ENCODE peak calls at places on chromosome 19, in nine cellular contexts. One of them, this sample, is unnamed.

GRCh38 chr19:37251308-37252229 is 33.6 kb downstream of the ZNF383 start:
- DNase-seq in A172: peak; percentile 96
- DNase-seq in midbrain: peak; percentile 97
- DNase-seq in lower lobe of right lung: peak; percentile 70
- DNase-seq in naive thymus-derived CD8-positive, alpha-beta T cell: no peak
- DNase-seq in HFF-Myc: peak; percentile 49
- DNase-seq in NCI-H2081: peak; percentile 98
- DNase-seq in CD4-positive, alpha-beta T cell: peak; percentile 2
- DNase-seq in osteoblast: peak; percentile 98
- DNase-seq in this sample: no peak

GRCh38 chr19:43809762-43810696 is 7.8 kb upstream of the LYPD5 start:
- DNase-seq in osteoblast: no peak
- DNase-seq in A172: peak; percentile 54
- DNase-seq in HFF-Myc: no peak
- DNase-seq in CD4-positive, alpha-beta T cell: no peak
- DNase-seq in midbrain: peak; percentile 22
- DNase-seq in lower lobe of right lung: no peak
- DNase-seq in NCI-H2081: peak; percentile 69
- DNase-seq in naive thymus-derived CD8-positive, alpha-beta T cell: no peak
- DNase-seq in this sample: peak; percentile 89

GRCh38 chr19:15300533-15301194 is 31.7 kb downstream of the BRD4 start:
- DNase-seq in naive thymus-derived CD8-positive, alpha-beta T cell: no peak
- DNase-seq in midbrain: no peak
- DNase-seq in NCI-H2081: no peak
- DNase-seq in CD4-positive, alpha-beta T cell: no peak
- DNase-seq in lower lobe of right lung: no peak
- DNase-seq in HFF-Myc: no peak
- DNase-seq in osteoblast: peak; percentile 83
- DNase-seq in A172: no peak
- DNase-seq in this sample: no peak

GRCh38 chr19:19485998-19486290 is 29.4 kb downstream of the TSSK6 start:
- DNase-seq in HFF-Myc: no peak
- DNase-seq in naive thymus-derived CD8-positive, alpha-beta T cell: no peak
- DNase-seq in lower lobe of right lung: no peak
- DNase-seq in A172: no peak
- DNase-seq in CD4-positive, alpha-beta T cell: no peak
- DNase-seq in osteoblast: no peak
- DNase-seq in NCI-H2081: no peak
- DNase-seq in midbrain: no peak
- DNase-seq in this sample: no peak

GRCh38 chr19:658916-659839 is 3.8 kb downstream of the RNF126 start:
- DNase-seq in HFF-Myc: no peak
- DNase-seq in CD4-positive, alpha-beta T cell: peak; percentile 50
- DNase-seq in NCI-H2081: no peak
- DNase-seq in osteoblast: no peak
- DNase-seq in lower lobe of right lung: no peak
- DNase-seq in naive thymus-derived CD8-positive, alpha-beta T cell: no peak
- DNase-seq in midbrain: no peak
- DNase-seq in A172: no peak
- DNase-seq in this sample: no peak

GRCh38 chr19:3692141-3693029 is 7.9 kb downstream of the PIP5K1C start:
- DNase-seq in NCI-H2081: no peak
- DNase-seq in CD4-positive, alpha-beta T cell: peak; percentile 48
- DNase-seq in naive thymus-derived CD8-positive, alpha-beta T cell: peak; percentile 33
- DNase-seq in osteoblast: peak; percentile 95
- DNase-seq in lower lobe of right lung: no peak
- DNase-seq in HFF-Myc: no peak
- DNase-seq in midbrain: no peak
- DNase-seq in A172: no peak
- DNase-seq in this sample: no peak

GRCh38 chr19:23415561-23416191 is 20.4 kb upstream of the ZNF91 start:
- DNase-seq in CD4-positive, alpha-beta T cell: no peak
- DNase-seq in NCI-H2081: no peak
- DNase-seq in naive thymus-derived CD8-positive, alpha-beta T cell: no peak
- DNase-seq in HFF-Myc: no peak
- DNase-seq in osteoblast: peak; percentile 68
- DNase-seq in A172: peak; percentile 38
- DNase-seq in midbrain: no peak
- DNase-seq in lower lobe of right lung: no peak
- DNase-seq in this sample: no peak

GRCh38 chr19:17847538-17848366 is at the start of gene JAK3:
- DNase-seq in HFF-Myc: no peak
- DNase-seq in CD4-positive, alpha-beta T cell: peak; percentile 68
- DNase-seq in midbrain: peak; percentile 40
- DNase-seq in A172: no peak
- DNase-seq in lower lobe of right lung: peak; percentile 65
- DNase-seq in naive thymus-derived CD8-positive, alpha-beta T cell: peak; percentile 84
- DNase-seq in osteoblast: peak; percentile 99
- DNase-seq in NCI-H2081: no peak
- DNase-seq in this sample: peak; percentile 74

GRCh38 chr19:4543444-4543843 is 3.6 kb upstream of the LRG1 start:
- DNase-seq in HFF-Myc: no peak
- DNase-seq in naive thymus-derived CD8-positive, alpha-beta T cell: no peak
- DNase-seq in A172: no peak
- DNase-seq in midbrain: no peak
- DNase-seq in lower lobe of right lung: no peak
- DNase-seq in CD4-positive, alpha-beta T cell: no peak
- DNase-seq in NCI-H2081: no peak
- DNase-seq in osteoblast: no peak
- DNase-seq in this sample: no peak

GRCh38 chr19:2528543-2529173 is 52.7 kb downstream of the GADD45B start:
- DNase-seq in osteoblast: peak; percentile 43
- DNase-seq in naive thymus-derived CD8-positive, alpha-beta T cell: no peak
- DNase-seq in NCI-H2081: no peak
- DNase-seq in lower lobe of right lung: peak; percentile 76
- DNase-seq in A172: no peak
- DNase-seq in CD4-positive, alpha-beta T cell: no peak
- DNase-seq in midbrain: no peak
- DNase-seq in HFF-Myc: no peak
- DNase-seq in this sample: no peak

GRCh38 chr19:35177377-35178274 is 23.1 kb downstream of the FXYD5 start:
- DNase-seq in lower lobe of right lung: no peak
- DNase-seq in naive thymus-derived CD8-positive, alpha-beta T cell: no peak
- DNase-seq in midbrain: no peak
- DNase-seq in NCI-H2081: no peak
- DNase-seq in HFF-Myc: no peak
- DNase-seq in CD4-positive, alpha-beta T cell: no peak
- DNase-seq in A172: no peak
- DNase-seq in osteoblast: no peak
- DNase-seq in this sample: no peak

GRCh38 chr19:5253403-5254110 is 87.1 kb downstream of the PTPRS start:
- DNase-seq in naive thymus-derived CD8-positive, alpha-beta T cell: no peak
- DNase-seq in osteoblast: peak; percentile 98
- DNase-seq in lower lobe of right lung: no peak
- DNase-seq in CD4-positive, alpha-beta T cell: no peak
- DNase-seq in NCI-H2081: no peak
- DNase-seq in A172: no peak
- DNase-seq in midbrain: no peak
- DNase-seq in HFF-Myc: no peak
- DNase-seq in this sample: no peak

This sample was measured in Kasumi-1.